ENCODE peak calls at places on chromosomes 11 and 22, in five cellular contexts. One of them, this sample, is unnamed. For H3K4me1, the result is how much of the 10 kb centered on the place peaks cover.

GRCh38 chr11:64090811-64091516 is 55.2 kb downstream of the FLRT1 start:
- DNase-seq in cardiac muscle cell: no peak
- DNase-seq in hepatocyte: no peak
- DNase-seq in A549: peak
- DNase-seq in sigmoid colon: no peak
- DNase-seq in this sample: no peak

GRCh38 chr22:20773793-20774212 is at the start of gene SERPIND1:
- DNase-seq in A549: no peak
- DNase-seq in hepatocyte: peak
- DNase-seq in cardiac muscle cell: peak
- DNase-seq in sigmoid colon: no peak
- DNase-seq in this sample: no peak

GRCh38 chr11:107078375-107078774 is 60.1 kb upstream of the GUCY1A2 start:
- DNase-seq in hepatocyte: no peak
- DNase-seq in cardiac muscle cell: no peak
- DNase-seq in A549: no peak
- DNase-seq in sigmoid colon: no peak
- DNase-seq in this sample: no peak

GRCh38 chr11:34214961-34215805 is 109.8 kb downstream of the NAT10 start:
- DNase-seq in cardiac muscle cell: no peak
- DNase-seq in A549: peak
- DNase-seq in sigmoid colon: no peak
- DNase-seq in hepatocyte: peak
- DNase-seq in this sample: peak

GRCh38 chr22:20299736-20300136 is 20.1 kb downstream of the DGCR6L start:
- DNase-seq in sigmoid colon: no peak
- DNase-seq in cardiac muscle cell: peak
- DNase-seq in A549: no peak
- DNase-seq in hepatocyte: peak
- DNase-seq in this sample: no peak

GRCh38 chr11:70142171-70142875 is 60.8 kb upstream of the FADD start:
- DNase-seq in cardiac muscle cell: no peak
- DNase-seq in A549: peak
- DNase-seq in sigmoid colon: no peak
- DNase-seq in hepatocyte: peak
- DNase-seq in this sample: no peak

GRCh38 chr11:39236916-39237315 is 2222.5 kb downstream of the LRRC4C start:
- DNase-seq in hepatocyte: no peak
- DNase-seq in cardiac muscle cell: no peak
- DNase-seq in A549: no peak
- DNase-seq in sigmoid colon: no peak
- DNase-seq in this sample: no peak

GRCh38 chr11:87097582-87097981 is 59.8 kb downstream of the TMEM135 start:
- DNase-seq in hepatocyte: peak
- DNase-seq in sigmoid colon: no peak
- DNase-seq in A549: peak
- DNase-seq in cardiac muscle cell: peak
- DNase-seq in this sample: peak

GRCh38 chr22:37283393-37283937 is 1.2 kb downstream of the CYTH4 start:
- DNase-seq in hepatocyte: no peak
- DNase-seq in A549: no peak
- DNase-seq in sigmoid colon: no peak
- DNase-seq in cardiac muscle cell: peak
- DNase-seq in this sample: no peak

GRCh38 chr22:44247923-44248892 is 64.5 kb downstream of the SHISAL1 start:
- DNase-seq in sigmoid colon: no peak
- DNase-seq in A549: no peak
- DNase-seq in cardiac muscle cell: no peak
- DNase-seq in hepatocyte: no peak
- DNase-seq in this sample: no peak

GRCh38 chr11:24820541-24820940 is 323.7 kb downstream of the LUZP2 start:
- DNase-seq in sigmoid colon: no peak
- DNase-seq in A549: no peak
- DNase-seq in hepatocyte: no peak
- DNase-seq in cardiac muscle cell: no peak
- DNase-seq in this sample: no peak

GRCh38 chr11:68973219-68973618 is 7.6 kb downstream of the MRGPRD start:
- DNase-seq in A549: no peak
- DNase-seq in hepatocyte: no peak
- DNase-seq in sigmoid colon: no peak
- DNase-seq in cardiac muscle cell: no peak
- DNase-seq in this sample: no peak

GRCh38 chr11:126359431-126360048 is 4.1 kb downstream of the ST3GAL4 start:
- DNase-seq in hepatocyte: peak
- DNase-seq in sigmoid colon: peak
- DNase-seq in cardiac muscle cell: no peak
- DNase-seq in A549: no peak
- DNase-seq in this sample: peak

GRCh38 chr11:44203270-44204043 is 106.5 kb downstream of the ALX4 start:
- DNase-seq in hepatocyte: no peak
- DNase-seq in A549: no peak
- DNase-seq in sigmoid colon: no peak
- DNase-seq in cardiac muscle cell: no peak
- DNase-seq in this sample: no peak

GRCh38 chr11:45266693-45267451 is 19.3 kb downstream of the SYT13 start:
- DNase-seq in cardiac muscle cell: no peak
- DNase-seq in hepatocyte: peak
- DNase-seq in sigmoid colon: no peak
- DNase-seq in A549: no peak
- DNase-seq in this sample: no peak

GRCh38 chr11:34501500-34501899 is 12.1 kb downstream of the ELF5 start:
- DNase-seq in cardiac muscle cell: no peak
- DNase-seq in hepatocyte: peak
- DNase-seq in A549: no peak
- DNase-seq in sigmoid colon: no peak
- DNase-seq in this sample: no peak

GRCh38 chr11:19816817-19817216 is 104.2 kb downstream of the NAV2 start:
- DNase-seq in hepatocyte: no peak
- DNase-seq in cardiac muscle cell: no peak
- DNase-seq in sigmoid colon: no peak
- DNase-seq in A549: no peak
- DNase-seq in this sample: no peak

GRCh38 chr11:65382804-65383368 is 440 bp upstream of the SLC25A45 start:
- DNase-seq in A549: peak
- DNase-seq in sigmoid colon: peak
- DNase-seq in cardiac muscle cell: peak
- DNase-seq in hepatocyte: no peak
- DNase-seq in this sample: peak

GRCh38 chr22:48715511-48715910 is 1112.2 kb downstream of the BRD1 start:
- DNase-seq in cardiac muscle cell: no peak
- DNase-seq in A549: no peak
- DNase-seq in sigmoid colon: no peak
- DNase-seq in hepatocyte: no peak
- DNase-seq in this sample: no peak

GRCh38 chr22:40261783-40262182 is 84.1 kb downstream of the TNRC6B start:
- DNase-seq in cardiac muscle cell: no peak
- DNase-seq in hepatocyte: no peak
- DNase-seq in A549: no peak
- DNase-seq in sigmoid colon: no peak
- DNase-seq in this sample: no peak

GRCh38 chr22:19515654-19516377 is 8.4 kb downstream of the CLDN5 start:
- DNase-seq in sigmoid colon: no peak
- DNase-seq in cardiac muscle cell: no peak
- DNase-seq in hepatocyte: no peak
- DNase-seq in A549: no peak
- DNase-seq in this sample: no peak

GRCh38 chr11:61743486-61744095 is 8.8 kb upstream of the MYRF start:
- DNase-seq in cardiac muscle cell: no peak
- DNase-seq in hepatocyte: no peak
- DNase-seq in A549: no peak
- DNase-seq in sigmoid colon: no peak
- DNase-seq in this sample: no peak

GRCh38 chr11:17734418-17734911 is at the start of gene KCNC1:
- DNase-seq in hepatocyte: peak
- DNase-seq in cardiac muscle cell: peak
- DNase-seq in sigmoid colon: peak
- DNase-seq in A549: peak
- DNase-seq in this sample: peak

GRCh38 chr11:128726464-128727139 is 32.7 kb downstream of the FLI1 start:
- DNase-seq in hepatocyte: no peak
- DNase-seq in sigmoid colon: no peak
- DNase-seq in A549: no peak
- DNase-seq in cardiac muscle cell: no peak
- DNase-seq in this sample: peak

GRCh38 chr11:117281159-117281558 is 10.0 kb upstream of the BACE1-AS start:
- DNase-seq in A549: no peak
- DNase-seq in sigmoid colon: peak
- DNase-seq in cardiac muscle cell: no peak
- DNase-seq in hepatocyte: peak
- DNase-seq in this sample: peak

GRCh38 chr11:86244063-86244521 is 461 bp upstream of the EED start:
- DNase-seq in hepatocyte: peak
- DNase-seq in A549: peak
- DNase-seq in sigmoid colon: peak
- DNase-seq in cardiac muscle cell: peak
- DNase-seq in this sample: peak

GRCh38 chr11:112166561-112166960 is 611 bp upstream of the TEX12 start:
- DNase-seq in hepatocyte: peak
- DNase-seq in cardiac muscle cell: no peak
- DNase-seq in A549: no peak
- DNase-seq in sigmoid colon: no peak
- DNase-seq in this sample: no peak

GRCh38 chr11:112165049-112165448 is 1.2 kb upstream of the IL18 start:
- DNase-seq in hepatocyte: no peak
- DNase-seq in sigmoid colon: no peak
- DNase-seq in A549: no peak
- DNase-seq in cardiac muscle cell: no peak
- DNase-seq in this sample: no peak

GRCh38 chr11:112161012-112161411 is 2.9 kb downstream of the IL18 start:
- DNase-seq in sigmoid colon: no peak
- DNase-seq in A549: no peak
- DNase-seq in hepatocyte: no peak
- DNase-seq in cardiac muscle cell: no peak
- DNase-seq in this sample: no peak

GRCh38 chr11:112162761-112163669 is 879 bp downstream of the IL18 start:
- DNase-seq in hepatocyte: peak
- DNase-seq in A549: no peak
- DNase-seq in cardiac muscle cell: no peak
- DNase-seq in sigmoid colon: no peak
- DNase-seq in this sample: no peak

DNA sequence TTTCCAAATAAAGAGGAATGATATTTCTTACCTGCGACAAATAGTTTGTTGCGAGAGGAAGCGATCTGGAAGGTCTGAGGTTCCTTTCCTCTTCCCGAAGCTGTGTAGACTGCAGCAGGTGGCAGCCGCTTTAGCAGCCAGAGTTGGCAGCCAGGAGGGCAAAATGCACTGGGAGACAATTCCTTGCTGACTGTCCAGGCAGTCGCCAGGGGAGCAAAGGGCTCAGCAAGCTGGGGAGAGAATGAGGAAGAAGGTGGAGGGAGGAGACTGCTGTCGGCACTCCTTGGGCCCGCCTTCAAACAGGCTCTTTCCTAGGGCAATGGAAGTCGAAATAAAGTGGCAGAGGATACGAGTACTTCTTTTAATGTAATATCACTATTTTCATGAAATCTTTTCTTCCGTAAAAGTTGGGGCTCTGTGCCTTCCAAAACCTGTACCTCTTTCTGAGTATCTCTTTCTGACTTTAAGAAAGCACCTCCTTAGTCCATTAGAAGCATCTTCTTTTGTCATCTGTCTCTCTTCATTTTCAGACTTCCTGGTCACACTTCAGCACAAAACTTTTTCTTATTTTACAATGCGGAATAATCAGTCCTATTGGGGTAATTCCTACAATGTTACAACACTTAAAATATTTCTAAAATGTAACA is at the start of gene IL18:
- DNase-seq in A549: peak
- DNase-seq in cardiac muscle cell: peak
- DNase-seq in hepatocyte: peak
- DNase-seq in sigmoid colon: peak
- DNase-seq in this sample: peak
- H3K4me1 ChIP-seq in A549: half or more
- H3K4me1 ChIP-seq in cardiac muscle cell: under half
- H3K4me1 ChIP-seq in hepatocyte: under half
- H3K4me1 ChIP-seq in sigmoid colon: under half
- H3K4me1 ChIP-seq in this sample: under half

DNA sequence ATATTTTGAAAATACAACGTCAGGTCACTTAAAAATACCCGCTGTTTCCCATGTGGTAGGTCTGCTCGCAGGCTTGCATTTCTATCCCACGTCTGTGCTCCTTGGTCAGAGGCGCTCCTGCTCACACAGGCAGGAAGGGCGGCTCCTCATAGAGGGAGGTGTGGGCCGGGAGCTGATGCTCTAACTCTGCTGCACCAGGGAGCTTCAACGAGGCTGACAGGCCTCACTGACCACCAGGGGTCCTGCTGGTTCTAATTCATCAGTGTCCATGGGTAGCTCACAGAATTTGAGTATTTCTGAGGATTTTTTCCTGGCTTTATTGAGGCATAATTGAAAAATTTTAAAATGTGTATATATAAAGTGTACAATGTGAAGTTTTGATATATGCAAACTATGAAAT is 68.5 kb downstream of the PIWIL3 start:
- DNase-seq in A549: no peak
- DNase-seq in cardiac muscle cell: no peak
- DNase-seq in sigmoid colon: no peak
- DNase-seq in hepatocyte: no peak
- DNase-seq in this sample: no peak
- TF ChIP-seq CTCF in A549: peak
- TF ChIP-seq CTCF in cardiac muscle cell: peak
- TF ChIP-seq CTCF in sigmoid colon: no peak
- TF ChIP-seq CTCF in hepatocyte: peak
- TF ChIP-seq CTCF in this sample: no peak

GRCh38 chr22:32852346-32853251 is 51.1 kb downstream of the TIMP3 start:
- DNase-seq in sigmoid colon: peak
- DNase-seq in hepatocyte: peak
- DNase-seq in cardiac muscle cell: peak
- DNase-seq in A549: no peak
- DNase-seq in this sample: peak

GRCh38 chr22:32850591-32851517 is 49.3 kb downstream of the TIMP3 start:
- DNase-seq in A549: no peak
- DNase-seq in sigmoid colon: peak
- DNase-seq in cardiac muscle cell: no peak
- DNase-seq in hepatocyte: no peak
- DNase-seq in this sample: peak

GRCh38 chr22:32848226-32848625 is 46.7 kb downstream of the TIMP3 start:
- DNase-seq in sigmoid colon: no peak
- DNase-seq in cardiac muscle cell: no peak
- DNase-seq in hepatocyte: no peak
- DNase-seq in A549: no peak
- DNase-seq in this sample: no peak

GRCh38 chr22:32849501-32849900 is 48.0 kb downstream of the TIMP3 start:
- DNase-seq in hepatocyte: no peak
- DNase-seq in sigmoid colon: no peak
- DNase-seq in A549: no peak
- DNase-seq in cardiac muscle cell: no peak
- DNase-seq in this sample: no peak

GRCh38 chr22:32850157-32850556 is 48.7 kb downstream of the TIMP3 start:
- DNase-seq in hepatocyte: no peak
- DNase-seq in sigmoid colon: no peak
- DNase-seq in cardiac muscle cell: no peak
- DNase-seq in A549: no peak
- DNase-seq in this sample: no peak
- H3K4me1 ChIP-seq in hepatocyte: under half
- H3K4me1 ChIP-seq in sigmoid colon: under half
- H3K4me1 ChIP-seq in cardiac muscle cell: under half
- H3K4me1 ChIP-seq in A549: under half
- H3K4me1 ChIP-seq in this sample: under half

GRCh38 chr11:132187391-132187790 is 817.0 kb downstream of the NTM start:
- DNase-seq in A549: no peak
- DNase-seq in hepatocyte: no peak
- DNase-seq in cardiac muscle cell: no peak
- DNase-seq in sigmoid colon: no peak
- DNase-seq in this sample: no peak
- TF ChIP-seq CTCF in A549: no peak
- TF ChIP-seq CTCF in hepatocyte: no peak
- TF ChIP-seq CTCF in cardiac muscle cell: no peak
- TF ChIP-seq CTCF in sigmoid colon: no peak
- TF ChIP-seq CTCF in this sample: no peak

GRCh38 chr11:118618115-118618990 is 10.9 kb downstream of the PHLDB1 start:
- DNase-seq in hepatocyte: no peak
- DNase-seq in cardiac muscle cell: no peak
- DNase-seq in A549: no peak
- DNase-seq in sigmoid colon: peak
- DNase-seq in this sample: peak
- H3K4me1 ChIP-seq in hepatocyte: half or more
- H3K4me1 ChIP-seq in cardiac muscle cell: under half
- H3K4me1 ChIP-seq in A549: half or more
- H3K4me1 ChIP-seq in sigmoid colon: under half
- H3K4me1 ChIP-seq in this sample: under half

This sample was measured in adrenal gland.